ENCODE peak calls at places on chromosomes 7 and 10, in eight cellular contexts. B is tibial artery; P is esophagus squamous epithelium; J is CD4-positive, alpha-beta memory T cell; G is H9; C is OCI-M1; S is HEK293T; D is NCI-H2081. W is an unnamed sample.

GRCh38 chr7:99623091-99623693 is 6.4 kb downstream of the ZSCAN25 start:
- DNase-seq in B (peak), P (no peak), J (peak), G (no peak), C (no peak), S (no peak), D (no peak), W (no peak)

GRCh38 chr7:121369462-121369861 is 26.6 kb downstream of the FAM3C start:
- DNase-seq in B (no peak), P (no peak), J (no peak), G (no peak), C (no peak), S (no peak), D (no peak), W (no peak)

GRCh38 chr7:1268866-1269265 is 36.2 kb downstream of the UNCX start:
- DNase-seq in B (no peak), P (no peak), J (no peak), G (no peak), C (no peak), S (no peak), D (peak), W (no peak)

GRCh38 chr7:99132922-99133321 is 11.0 kb downstream of the SMURF1 start:
- DNase-seq in B (no peak), P (no peak), J (no peak), G (no peak), C (no peak), S (no peak), D (no peak), W (no peak)

GRCh38 chr7:2568521-2569223 is 9.9 kb downstream of the IQCE start:
- DNase-seq in B (no peak), P (no peak), J (no peak), G (no peak), C (no peak), S (no peak), D (no peak), W (no peak)

GRCh38 chr7:66181845-66182244 is 23.3 kb upstream of the TPST1 start:
- DNase-seq in B (no peak), P (no peak), J (no peak), G (no peak), C (no peak), S (no peak), D (no peak), W (no peak)

GRCh38 chr10:48275743-48276142 is 1.2 kb upstream of the FRMPD2 start:
- DNase-seq in B (no peak), P (no peak), J (no peak), G (no peak), C (no peak), S (no peak), D (no peak), W (no peak)

GRCh38 chr7:135386181-135386580 is 123.7 kb downstream of the CNOT4 start:
- DNase-seq in B (no peak), P (no peak), J (no peak), G (no peak), C (no peak), S (no peak), D (no peak), W (no peak)

W was measured in cerebellar nuclear complex.